ENCODE peak calls at places on chromosomes 4 and X, in ten cellular contexts. Z is right atrium auricular region, W is astrocyte of the cerebellum, C is endothelial cell, P is Peyer's patch, O is cardiac fibroblast, L is kidney epithelial cell, G is heart right ventricle, F is thyroid gland, R is testis. X is an unnamed sample.

GRCh38 chr4:74228691-74229640 is 71.0 kb downstream of the MTHFD2L start:
- DNase-seq in G (peak), W (peak), F (peak), Z (no peak), C (peak), R (peak), P (peak), O (peak), L (no peak), X (no peak)

GRCh38 chr4:123659759-123660158 is 263.2 kb downstream of the SPRY1 start:
- DNase-seq in P (no peak), O (peak), G (no peak), L (no peak), R (no peak), Z (no peak), C (no peak), W (no peak), F (no peak), X (no peak)

GRCh38 chrX:47662144-47662657 is 3.2 kb upstream of the UXT start:
- DNase-seq in R (no peak), C (no peak), G (no peak), L (peak), F (no peak), Z (peak), O (peak), W (no peak), P (no peak), X (peak)

GRCh38 chr4:55125763-55126541 is 557 bp upstream of the KDR start:
- DNase-seq in W (no peak), O (peak), Z (no peak), C (no peak), F (peak), R (no peak), L (no peak), G (peak), P (no peak), X (no peak)

GRCh38 chr4:8702516-8703400 is 110.2 kb downstream of the CPZ start:
- DNase-seq in G (no peak), Z (no peak), L (no peak), P (peak), C (no peak), W (no peak), R (peak), O (no peak), F (no peak), X (no peak)

GRCh38 chr4:139770361-139770760 is 104.7 kb downstream of the MGST2 start:
- DNase-seq in W (no peak), F (no peak), G (no peak), R (peak), C (no peak), L (no peak), O (no peak), Z (no peak), P (no peak), X (no peak)

GRCh38 chrX:47585273-47585672 is 3.0 kb downstream of the TIMP1 start:
- DNase-seq in W (no peak), R (no peak), C (no peak), Z (peak), P (peak), O (peak), L (no peak), F (no peak), G (no peak), X (no peak)

GRCh38 chr4:72744103-72744725 is 175.2 kb upstream of the ADAMTS3 start:
- DNase-seq in L (no peak), O (peak), G (no peak), C (no peak), Z (no peak), R (no peak), W (peak), P (no peak), F (no peak), X (no peak)

GRCh38 chrX:41265615-41266014 is 68.3 kb upstream of the DDX3X start:
- DNase-seq in R (peak), C (no peak), W (peak), O (peak), Z (peak), P (peak), L (no peak), F (no peak), G (no peak), X (no peak)

GRCh38 chr4:101199507-101200285 is 147.6 kb downstream of the PPP3CA start:
- DNase-seq in O (peak), P (no peak), Z (no peak), G (no peak), R (no peak), C (no peak), F (no peak), L (no peak), W (no peak), X (peak)

GRCh38 chr4:52838729-52839722 is 23.1 kb upstream of the RASL11B start:
- DNase-seq in O (no peak), G (no peak), C (no peak), Z (peak), P (no peak), L (no peak), W (no peak), R (peak), F (no peak), X (no peak)

DNA sequence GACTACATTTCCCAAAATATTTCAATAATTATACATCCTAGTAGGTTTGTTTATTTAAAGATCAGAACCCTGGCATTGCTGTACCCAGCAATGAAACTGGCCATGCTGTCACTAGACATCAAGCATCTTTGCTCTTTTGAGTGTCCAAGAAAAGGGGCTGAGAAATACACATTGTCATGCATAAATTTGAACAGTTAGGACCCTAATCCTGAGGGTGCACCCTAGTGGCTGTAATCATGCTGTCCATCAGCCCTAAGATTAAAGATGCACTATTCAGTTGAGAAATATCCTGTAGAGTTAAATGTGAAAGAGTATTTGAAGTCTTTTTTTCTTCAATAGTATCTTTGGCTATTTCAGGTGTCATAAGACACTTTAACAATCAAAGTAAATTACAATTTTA is 108.8 kb downstream of the NFKB1 start:
- DNase-seq in O (peak), R (no peak), C (no peak), W (no peak), L (no peak), Z (no peak), G (no peak), P (no peak), F (no peak), X (no peak)
- TF ChIP-seq CTCF in O (peak), R (no peak), C (no peak), W (peak), L (peak), Z (peak), G (no peak), P (no peak), F (no peak), X (peak)

GRCh38 chr4:153345011-153345981 is 808 bp downstream of the MND1 start:
- DNase-seq in O (peak), W (no peak), P (peak), F (peak), L (no peak), Z (peak), C (peak), R (peak), G (peak), X (peak)
- TF ChIP-seq CTCF in O (no peak), W (peak), P (no peak), F (no peak), L (no peak), Z (no peak), C (no peak), R (no peak), G (no peak), X (peak)

GRCh38 chr4:24067367-24067766 is 177.5 kb upstream of the PPARGC1A start:
- DNase-seq in L (no peak), P (no peak), R (no peak), Z (no peak), C (no peak), G (no peak), W (no peak), F (no peak), O (no peak), X (no peak)
- TF ChIP-seq CTCF in L (no peak), P (no peak), R (no peak), Z (no peak), C (no peak), G (no peak), W (no peak), F (no peak), O (no peak), X (no peak)

DNA sequence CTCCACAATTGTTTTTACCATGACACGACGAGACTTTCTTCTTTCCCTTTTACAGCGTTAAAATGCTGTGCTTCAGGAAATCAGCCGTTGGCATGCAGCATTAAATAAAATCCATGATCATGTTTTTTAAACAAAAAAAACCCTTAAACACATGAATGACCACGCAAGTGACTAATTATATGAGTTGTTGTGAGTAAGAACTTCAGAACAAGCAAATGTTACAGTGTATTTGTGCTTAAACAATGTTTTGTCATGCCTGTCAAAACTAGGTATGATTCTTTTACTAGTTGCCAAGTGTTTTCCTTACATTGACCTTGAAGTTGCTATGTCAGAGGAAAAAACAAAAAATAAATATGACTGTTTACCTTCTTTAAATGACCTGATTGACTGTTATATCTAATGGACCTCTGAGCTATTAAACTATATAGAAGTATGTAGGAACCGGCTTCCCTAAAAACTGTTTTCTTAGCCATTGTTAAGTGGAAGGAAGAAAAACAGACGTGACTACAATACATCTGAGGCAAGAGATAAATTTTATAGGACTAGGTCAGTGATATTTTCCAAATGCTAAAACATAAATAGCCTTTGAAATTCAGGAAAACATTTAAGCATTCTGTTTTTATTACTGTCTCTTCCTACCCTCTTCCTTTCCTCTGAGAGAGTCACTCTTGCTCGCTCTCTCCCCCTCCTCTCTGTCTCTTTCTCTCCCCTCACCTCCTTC is 197.1 kb downstream of the PALLD start:
- DNase-seq in W (no peak), P (no peak), C (no peak), Z (no peak), O (no peak), G (no peak), F (no peak), L (no peak), R (no peak), X (no peak)
- TF ChIP-seq CTCF in W (no peak), P (no peak), C (no peak), Z (no peak), O (no peak), G (no peak), F (no peak), L (no peak), R (no peak), X (no peak)

DNA sequence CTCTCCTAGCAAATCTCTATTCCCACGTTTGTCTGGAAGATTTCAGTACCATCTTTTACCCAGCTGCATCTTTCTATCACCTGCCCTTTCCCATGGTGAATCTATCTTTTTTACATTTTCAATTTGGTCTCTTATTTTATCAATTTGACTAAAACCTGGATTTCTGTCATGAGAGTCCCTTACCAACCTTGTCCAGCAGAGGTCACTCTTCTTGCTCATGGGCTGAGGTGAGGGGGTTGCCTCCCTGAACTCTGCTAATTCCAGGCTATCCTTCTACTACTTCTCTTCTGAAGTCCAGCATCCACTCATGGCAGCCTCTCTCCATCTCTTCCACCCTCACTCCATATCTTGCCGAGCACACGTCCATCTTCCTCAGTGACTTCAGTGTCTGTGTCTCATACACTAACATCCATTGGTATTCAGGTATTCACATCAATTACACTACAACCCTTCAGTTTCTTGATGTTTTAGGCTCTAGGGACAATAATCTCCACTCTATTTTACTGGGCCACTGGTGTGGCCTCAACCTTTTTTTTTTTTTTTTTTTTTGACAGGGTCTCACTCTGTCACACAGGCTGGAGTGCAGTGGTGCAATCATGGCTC is 17.8 kb upstream of the ZNF827 start:
- DNase-seq in P (peak), Z (no peak), L (no peak), O (peak), W (no peak), G (no peak), F (peak), R (peak), C (peak), X (no peak)
- TF ChIP-seq CTCF in P (peak), Z (peak), L (peak), O (peak), W (peak), G (peak), F (peak), R (peak), C (peak), X (peak)

GRCh38 chr4:182089326-182089725 is 153.9 kb upstream of the TENM3 start:
- DNase-seq in G (no peak), C (peak), R (no peak), L (no peak), P (no peak), W (no peak), F (no peak), Z (no peak), O (no peak), X (no peak)
- TF ChIP-seq CTCF in G (peak), C (peak), R (no peak), L (peak), P (no peak), W (no peak), F (peak), Z (no peak), O (no peak), X (no peak)

GRCh38 chr4:169010125-169011023 is at the start of gene CBR4:
- DNase-seq in P (peak), C (peak), L (peak), G (peak), F (peak), Z (peak), W (peak), R (peak), O (peak), X (peak)
- TF ChIP-seq CTCF in P (peak), C (peak), L (peak), G (peak), F (peak), Z (peak), W (peak), R (peak), O (peak), X (peak)

X was measured in AG09319.